ENCODE peak calls at places on chromosomes 3 and 15, in eight cellular contexts. T is left ventricle myocardium inferior, X is IMR-90, P is A549, S is SJSA1, D is kidney, F is ovary, W is psoas muscle. Q is an unnamed sample.
A peak's percentile ranks its signal among the peaks of the same experiment; 100 is the strongest.

GRCh38 chr3:60076307-60076706 is 1026.5 kb upstream of the CFAP20DC start:
- DNase-seq in T (no peak), X (no peak), P (no peak), S (no peak), D (no peak), F (no peak), W (no peak), Q (no peak)

GRCh38 chr15:101053261-101053660 is 134.1 kb downstream of the LRRK1 start:
- DNase-seq in T (no peak), X (no peak), P (no peak), S (no peak), D (no peak), F (peak; percentile 28), W (no peak), Q (no peak)

GRCh38 chr3:31081031-31081662 is 186.7 kb upstream of the GADL1 start:
- DNase-seq in T (no peak), X (no peak), P (no peak), S (no peak), D (no peak), F (no peak), W (no peak), Q (no peak)

GRCh38 chr3:153043729-153044314 is 118.2 kb upstream of the RAP2B start:
- DNase-seq in T (no peak), X (peak; percentile 50), P (no peak), S (no peak), D (no peak), F (no peak), W (no peak), Q (no peak)

GRCh38 chr3:164401923-164402322 is 676.4 kb downstream of the SI start:
- DNase-seq in T (no peak), X (no peak), P (no peak), S (no peak), D (peak; percentile 57), F (no peak), W (no peak), Q (no peak)

GRCh38 chr3:43883729-43884396 is 193.1 kb downstream of the ABHD5 start:
- DNase-seq in T (no peak), X (no peak), P (no peak), S (no peak), D (no peak), F (peak; percentile 78), W (no peak), Q (no peak)

GRCh38 chr15:32646304-32646703 is 4.8 kb downstream of the SCG5 start:
- DNase-seq in T (no peak), X (no peak), P (no peak), S (no peak), D (no peak), F (no peak), W (no peak), Q (no peak)

GRCh38 chr3:40179016-40179415 is 130.5 kb upstream of the EIF1B start:
- DNase-seq in T (peak; percentile 67), X (peak; percentile 62), P (peak; percentile 31), S (peak; percentile 32), D (no peak), F (peak; percentile 80), W (peak; percentile 84), Q (peak; percentile 48)

GRCh38 chr15:82132742-82133141 is 86.9 kb upstream of the MEX3B start:
- DNase-seq in T (no peak), X (peak; percentile 93), P (peak; percentile 51), S (peak; percentile 93), D (no peak), F (no peak), W (no peak), Q (no peak)

GRCh38 chr15:82129769-82130168 is 84.0 kb upstream of the MEX3B start:
- DNase-seq in T (no peak), X (peak; percentile 96), P (no peak), S (peak; percentile 86), D (no peak), F (no peak), W (no peak), Q (no peak)

GRCh38 chr15:82134426-82134825 is 88.6 kb upstream of the MEX3B start:
- DNase-seq in T (no peak), X (no peak), P (no peak), S (no peak), D (no peak), F (no peak), W (no peak), Q (no peak)

GRCh38 chr15:82133251-82133650 is 87.4 kb upstream of the MEX3B start:
- DNase-seq in T (no peak), X (no peak), P (no peak), S (no peak), D (no peak), F (no peak), W (no peak), Q (no peak)

DNA sequence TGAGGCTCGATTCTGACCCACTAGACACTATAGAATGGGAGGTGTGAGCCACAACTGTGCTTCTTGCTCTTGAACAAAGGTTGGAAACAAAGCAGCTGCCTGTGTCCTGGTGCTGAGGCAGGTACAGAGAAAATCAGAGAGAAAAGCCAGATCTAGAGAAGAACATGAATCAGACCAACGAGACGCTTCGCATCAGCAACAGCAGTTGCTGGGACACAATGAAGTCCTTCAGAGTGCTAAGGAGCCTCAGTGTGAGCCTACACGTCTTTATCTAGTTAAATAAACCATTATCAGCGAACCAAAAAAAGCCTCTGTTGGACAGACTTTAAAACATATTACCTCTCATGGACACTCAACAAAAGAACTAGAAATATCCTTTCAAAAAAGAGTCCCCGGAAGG is 86.3 kb upstream of the MEX3B start:
- DNase-seq in T (no peak), X (peak; percentile 47), P (no peak), S (no peak), D (no peak), F (no peak), W (no peak), Q (no peak)
- H3K27ac ChIP-seq in T (no peak overlapping the region), X (peak overlapping the region; percentile 69), P (peak overlapping the region; percentile 46), S (peak overlapping the region; percentile 95), D (no peak overlapping the region), F (no peak overlapping the region), W (no peak overlapping the region), Q (no peak overlapping the region)

GRCh38 chr3:18238721-18239331 is 186.3 kb downstream of the SATB1 start:
- DNase-seq in T (no peak), X (no peak), P (no peak), S (no peak), D (no peak), F (no peak), W (no peak), Q (no peak)
- H3K27ac ChIP-seq in T (no peak overlapping the region), X (no peak overlapping the region), P (no peak overlapping the region), S (no peak overlapping the region), D (no peak overlapping the region), F (no peak overlapping the region), W (no peak overlapping the region), Q (no peak overlapping the region)

GRCh38 chr3:140395134-140396075 is 282.5 kb upstream of the TRIM42 start:
- DNase-seq in T (no peak), X (no peak), P (no peak), S (no peak), D (no peak), F (peak; percentile 35), W (no peak), Q (no peak)
- H3K27ac ChIP-seq in T (no peak overlapping the region), X (no peak overlapping the region), P (no peak overlapping the region), S (no peak overlapping the region), D (no peak overlapping the region), F (peak overlapping the region; percentile 48), W (no peak overlapping the region), Q (no peak overlapping the region)

GRCh38 chr3:63912768-63913588 is 795 bp upstream of the SCAANT1 start:
- DNase-seq in T (peak; percentile 36), X (peak; percentile 78), P (peak; percentile 54), S (peak; percentile 43), D (peak; percentile 86), F (peak; percentile 78), W (peak; percentile 70), Q (peak; percentile 45)
- H3K27ac ChIP-seq in T (peak overlapping the region; percentile 99), X (peak overlapping the region; percentile 89), P (peak overlapping the region; percentile 95), S (peak overlapping the region; percentile 98), D (peak overlapping the region; percentile 79), F (peak overlapping the region; percentile 96), W (peak overlapping the region; percentile 99), Q (peak overlapping the region; percentile 39)